ENCODE peak calls at places on chromosomes 5 and 9, in five cellular contexts. Y, X, N, P and O are unnamed samples.

GRCh38 chr5:39794511-39794910 is 369.7 kb upstream of the DAB2 start:
- DNase-seq in Y (no peak), X (no peak), N (no peak), P (no peak), O (no peak)

GRCh38 chr5:103525366-103525765 is 37.2 kb downstream of the NUDT12 start:
- DNase-seq in Y (no peak), X (no peak), N (no peak), P (no peak), O (no peak)

GRCh38 chr5:102540251-102540812 is 41.5 kb upstream of the SLCO6A1 start:
- DNase-seq in Y (no peak), X (no peak), N (no peak), P (no peak), O (no peak)

GRCh38 chr9:23537192-23538059 is 288.6 kb downstream of the ELAVL2 start:
- DNase-seq in Y (no peak), X (peak), N (no peak), P (no peak), O (peak)

GRCh38 chr9:98539954-98540353 is 168.8 kb downstream of the GABBR2 start:
- DNase-seq in Y (no peak), X (no peak), N (no peak), P (no peak), O (no peak)

GRCh38 chr9:69667306-69667705 is 4.9 kb downstream of the APBA1 start:
- DNase-seq in Y (no peak), X (no peak), N (no peak), P (no peak), O (no peak)

GRCh38 chr9:517993-518392 is 303.3 kb downstream of the DOCK8 start:
- DNase-seq in Y (no peak), X (no peak), N (no peak), P (no peak), O (no peak)

GRCh38 chr5:84683594-84683993 is 298.9 kb upstream of the EDIL3 start:
- DNase-seq in Y (no peak), X (no peak), N (no peak), P (no peak), O (no peak)

GRCh38 chr5:126189862-126190261 is 233.3 kb upstream of the GRAMD2B start:
- DNase-seq in Y (no peak), X (no peak), N (no peak), P (peak), O (no peak)

GRCh38 chr5:50593681-50594080 is 72.8 kb upstream of the PARP8 start:
- DNase-seq in Y (no peak), X (no peak), N (no peak), P (no peak), O (no peak)

GRCh38 chr5:105475401-105475800 is 1912.8 kb upstream of the NUDT12 start:
- DNase-seq in Y (no peak), X (no peak), N (no peak), P (no peak), O (no peak)

GRCh38 chr9:16012621-16013020 is 459.8 kb downstream of the CCDC171 start:
- DNase-seq in Y (no peak), X (no peak), N (no peak), P (no peak), O (no peak)

GRCh38 chr5:79962580-79963222 is 28.4 kb downstream of the MTX3 start:
- DNase-seq in Y (no peak), X (no peak), N (no peak), P (no peak), O (no peak)

GRCh38 chr9:124239249-124240073 is 18.3 kb upstream of the NEK6 start:
- DNase-seq in Y (no peak), X (no peak), N (peak), P (no peak), O (no peak)

GRCh38 chr5:149333711-149334443 is 11.4 kb upstream of the GRPEL2 start:
- DNase-seq in Y (no peak), X (no peak), N (no peak), P (no peak), O (no peak)

GRCh38 chr5:111427762-111428161 is 84.6 kb downstream of the STARD4 start:
- DNase-seq in Y (no peak), X (no peak), N (no peak), P (no peak), O (no peak)

GRCh38 chr9:137955224-137955570 is 77.6 kb downstream of the CACNA1B start:
- DNase-seq in Y (no peak), X (no peak), N (no peak), P (no peak), O (no peak)

GRCh38 chr5:117455236-117456233 is 880.9 kb upstream of the SEMA6A start:
- DNase-seq in Y (peak), X (peak), N (no peak), P (peak), O (peak)

GRCh38 chr5:126462239-126463014 is 39.2 kb downstream of the GRAMD2B start:
- DNase-seq in Y (no peak), X (no peak), N (no peak), P (no peak), O (no peak)

GRCh38 chr5:65882278-65882677 is 44.1 kb upstream of the ERBIN start:
- DNase-seq in Y (no peak), X (no peak), N (no peak), P (no peak), O (no peak)

GRCh38 chr5:169876376-169876775 is 103.9 kb downstream of the INSYN2B start:
- DNase-seq in Y (no peak), X (no peak), N (no peak), P (no peak), O (no peak)

GRCh38 chr9:75589497-75589896 is 301.0 kb upstream of the PCSK5 start:
- DNase-seq in Y (no peak), X (no peak), N (no peak), P (no peak), O (no peak)

GRCh38 chr5:147857302-147858129 is 21.0 kb upstream of the SCGB3A2 start:
- DNase-seq in Y (peak), X (peak), N (no peak), P (peak), O (peak)

GRCh38 chr5:66966439-66966838 is 230.2 kb downstream of the CD180 start:
- DNase-seq in Y (no peak), X (no peak), N (no peak), P (no peak), O (no peak)

GRCh38 chr5:139650031-139650688 is 2.0 kb downstream of the CXXC5 start:
- DNase-seq in Y (no peak), X (no peak), N (no peak), P (no peak), O (peak)

GRCh38 chr9:30103647-30104394 is 2280.6 kb upstream of the ACO1 start:
- DNase-seq in Y (no peak), X (no peak), N (no peak), P (no peak), O (no peak)

GRCh38 chr5:82297711-82298110 is 19.6 kb upstream of the RPS23 start:
- DNase-seq in Y (no peak), X (no peak), N (no peak), P (no peak), O (no peak)

GRCh38 chr5:169213479-169213878 is 87.5 kb downstream of the SLIT3 start:
- DNase-seq in Y (no peak), X (no peak), N (no peak), P (no peak), O (no peak)

GRCh38 chr5:159891371-159891770 is 24.9 kb upstream of the ADRA1B start:
- DNase-seq in Y (no peak), X (no peak), N (no peak), P (no peak), O (peak)

GRCh38 chr9:108035485-108035884 is 545.9 kb upstream of the KLF4 start:
- DNase-seq in Y (no peak), X (no peak), N (no peak), P (no peak), O (no peak)

GRCh38 chr9:87280421-87280820 is 217.2 kb upstream of the DAPK1 start:
- DNase-seq in Y (no peak), X (no peak), N (no peak), P (no peak), O (no peak)

GRCh38 chr9:31671011-31671410 is 713.4 kb upstream of the ACO1 start:
- DNase-seq in Y (no peak), X (no peak), N (no peak), P (no peak), O (no peak)

GRCh38 chr5:152164860-152165259 is 240.2 kb upstream of the GLRA1 start:
- DNase-seq in Y (no peak), X (no peak), N (no peak), P (no peak), O (no peak)

GRCh38 chr9:35798658-35799366 is 7.4 kb downstream of the NPR2 start:
- DNase-seq in Y (no peak), X (peak), N (no peak), P (no peak), O (no peak)

GRCh38 chr5:33319151-33319550 is 121.6 kb upstream of the TARS1 start:
- DNase-seq in Y (no peak), X (no peak), N (no peak), P (no peak), O (no peak)

GRCh38 chr5:33319841-33320240 is 120.9 kb upstream of the TARS1 start:
- DNase-seq in Y (no peak), X (no peak), N (no peak), P (no peak), O (no peak)

GRCh38 chr5:33315170-33315569 is 125.6 kb upstream of the TARS1 start:
- DNase-seq in Y (no peak), X (no peak), N (no peak), P (no peak), O (no peak)

GRCh38 chr5:33316773-33317172 is 124.0 kb upstream of the TARS1 start:
- DNase-seq in Y (no peak), X (no peak), N (no peak), P (no peak), O (no peak)

GRCh38 chr5:33317271-33317670 is 123.5 kb upstream of the TARS1 start:
- DNase-seq in Y (no peak), X (no peak), N (no peak), P (no peak), O (no peak)
- TF ChIP-seq ATF3 in Y (no peak), X (no peak), N (no peak), P (no peak), O (no peak)

GRCh38 chr5:121704291-121704690 is 147.4 kb upstream of the FTMT start:
- DNase-seq in Y (no peak), X (no peak), N (no peak), P (no peak), O (no peak)
- TF ChIP-seq ATF3 in Y (no peak), X (no peak), N (no peak), P (no peak), O (no peak)

GRCh38 chr5:36599986-36600779 is 6.2 kb upstream of the SLC1A3 start:
- DNase-seq in Y (no peak), X (no peak), N (no peak), P (no peak), O (no peak)
- TF ChIP-seq ATF3 in Y (no peak), X (no peak), N (no peak), P (no peak), O (no peak)

GRCh38 chr5:95172659-95173058 is 112.2 kb downstream of the MCTP1 start:
- DNase-seq in Y (no peak), X (no peak), N (no peak), P (no peak), O (no peak)

GRCh38 chr5:95181650-95182049 is 103.2 kb downstream of the MCTP1 start:
- DNase-seq in Y (no peak), X (peak), N (no peak), P (no peak), O (no peak)

GRCh38 chr5:95178046-95178651 is 106.7 kb downstream of the MCTP1 start:
- DNase-seq in Y (peak), X (peak), N (peak), P (peak), O (peak)
- TF ChIP-seq ATF3 in Y (no peak), X (no peak), N (no peak), P (no peak), O (no peak)

GRCh38 chr5:51657340-51658240 is 274.3 kb downstream of the ISL1 start:
- DNase-seq in Y (no peak), X (no peak), N (no peak), P (no peak), O (no peak)
- TF ChIP-seq ATF3 in Y (no peak), X (no peak), N (no peak), P (no peak), O (no peak)

GRCh38 chr5:5481633-5482032 is 59.2 kb downstream of the ICE1 start:
- DNase-seq in Y (no peak), X (no peak), N (no peak), P (no peak), O (no peak)
- TF ChIP-seq ATF3 in Y (no peak), X (no peak), N (no peak), P (no peak), O (no peak)